ENCODE peak calls at places on chromosomes 6 and 20, in seven cellular contexts. S, T, O, B, X, D and K are unnamed samples.

GRCh38 chr6:35735452-35735851 is 1.4 kb upstream of the ARMC12 start:
- DNase-seq in S (no peak), T (no peak), O (no peak), B (no peak), X (no peak), D (no peak), K (no peak)

GRCh38 chr20:63926298-63926697 is 29.9 kb downstream of the UCKL1 start:
- DNase-seq in S (no peak), T (no peak), O (no peak), B (no peak), X (no peak), D (no peak), K (no peak)

GRCh38 chr20:63248835-63249591 is 5.2 kb downstream of the NKAIN4 start:
- DNase-seq in S (no peak), T (no peak), O (no peak), B (peak; percentile 58), X (no peak), D (no peak), K (no peak)

GRCh38 chr6:152085533-152085932 is 278.1 kb downstream of the ESR1 start:
- DNase-seq in S (no peak), T (peak; percentile 25), O (no peak), B (no peak), X (no peak), D (no peak), K (no peak)

GRCh38 chr6:165574770-165575549 is 88.1 kb downstream of the PDE10A start:
- DNase-seq in S (no peak), T (peak; percentile 67), O (no peak), B (no peak), X (no peak), D (no peak), K (peak; percentile 50)

GRCh38 chr6:83168556-83168955 is 24.5 kb downstream of the PGM3 start:
- DNase-seq in S (no peak), T (peak; percentile 9), O (no peak), B (no peak), X (no peak), D (no peak), K (no peak)

GRCh38 chr6:169654590-169655391 is 47.0 kb downstream of the WDR27 start:
- DNase-seq in S (no peak), T (peak; percentile 55), O (peak; percentile 64), B (peak; percentile 63), X (peak; percentile 30), D (peak; percentile 7), K (peak; percentile 49)

GRCh38 chr20:39042279-39043150 is 80.4 kb downstream of the DHX35 start:
- DNase-seq in S (no peak), T (no peak), O (no peak), B (no peak), X (no peak), D (no peak), K (no peak)

GRCh38 chr6:30981942-30982772 is 1.4 kb upstream of the MUC21 start:
- DNase-seq in S (peak; percentile 49), T (no peak), O (no peak), B (no peak), X (no peak), D (no peak), K (peak; percentile 58)

GRCh38 chr6:79570802-79571367 is 33.7 kb upstream of the LCA5 start:
- DNase-seq in S (no peak), T (peak; percentile 27), O (no peak), B (peak; percentile 73), X (no peak), D (no peak), K (no peak)